ENCODE peak calls at places on chromosome 9, in seven cellular contexts. M is HCT116, U is PC-3, J is GM23248, V is SK-N-SH, F is GM23338, X is hepatocyte. H is an unnamed sample.

GRCh38 chr9:111992523-111992922 is 95.9 kb downstream of the UGCG start:
- DNase-seq in X (no peak), U (peak), J (peak), M (peak), V (no peak), F (no peak), H (no peak)

GRCh38 chr9:110142868-110143866 is 64.8 kb downstream of the C9orf152 start:
- DNase-seq in F (peak), M (no peak), V (peak), J (no peak), X (no peak), U (peak), H (peak)

GRCh38 chr9:8315211-8315610 is 515.6 kb upstream of the DMAC1 start:
- DNase-seq in F (no peak), X (no peak), M (no peak), V (no peak), U (no peak), J (no peak), H (no peak)

GRCh38 chr9:109923371-109923770 is 143.4 kb downstream of the PALM2AKAP2 start:
- DNase-seq in U (peak), M (no peak), F (peak), X (no peak), J (no peak), V (no peak), H (no peak)

GRCh38 chr9:4299006-4299795 is 667 bp downstream of the GLIS3 start:
- DNase-seq in F (peak), X (peak), M (no peak), V (peak), U (peak), J (peak), H (no peak)

GRCh38 chr9:98074119-98074990 is 17.8 kb downstream of the NANS start:
- DNase-seq in X (peak), F (peak), J (peak), M (no peak), U (peak), V (peak), H (peak)

GRCh38 chr9:37575921-37576721 is at the start of gene FBXO10:
- DNase-seq in F (peak), U (peak), X (peak), V (peak), M (no peak), J (peak), H (peak)

GRCh38 chr9:108386859-108387384 is 468.9 kb downstream of the ACTL7B start:
- DNase-seq in F (no peak), J (peak), X (no peak), U (peak), M (no peak), V (no peak), H (no peak)

DNA sequence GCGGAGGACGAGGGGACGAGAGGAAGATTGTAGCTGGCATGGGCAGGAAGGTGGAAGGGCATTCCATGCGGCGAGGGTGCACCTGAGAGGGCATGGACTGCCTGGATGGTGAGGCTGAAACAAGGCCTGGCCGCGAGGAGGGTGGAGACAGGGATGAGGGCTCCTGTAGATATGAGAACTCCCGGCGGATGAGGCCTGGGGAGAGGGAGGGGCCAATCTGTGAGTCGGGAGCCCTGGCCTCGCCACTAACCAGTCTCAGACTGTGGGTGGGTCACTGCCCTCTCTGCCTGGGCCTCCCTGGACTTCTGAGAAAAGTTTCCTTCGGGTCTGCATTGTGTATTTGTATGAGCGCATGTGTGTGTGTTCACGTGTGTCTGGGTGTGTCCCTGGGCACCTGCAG is 55.4 kb downstream of the LMX1B start:
- DNase-seq in F (peak), U (no peak), J (no peak), M (no peak), V (no peak), X (no peak), H (no peak)
- TF ChIP-seq EZH2phosphoT487 in F (no peak), U (no peak), J (no peak), M (no peak), V (no peak), X (no peak), H (no peak)

DNA sequence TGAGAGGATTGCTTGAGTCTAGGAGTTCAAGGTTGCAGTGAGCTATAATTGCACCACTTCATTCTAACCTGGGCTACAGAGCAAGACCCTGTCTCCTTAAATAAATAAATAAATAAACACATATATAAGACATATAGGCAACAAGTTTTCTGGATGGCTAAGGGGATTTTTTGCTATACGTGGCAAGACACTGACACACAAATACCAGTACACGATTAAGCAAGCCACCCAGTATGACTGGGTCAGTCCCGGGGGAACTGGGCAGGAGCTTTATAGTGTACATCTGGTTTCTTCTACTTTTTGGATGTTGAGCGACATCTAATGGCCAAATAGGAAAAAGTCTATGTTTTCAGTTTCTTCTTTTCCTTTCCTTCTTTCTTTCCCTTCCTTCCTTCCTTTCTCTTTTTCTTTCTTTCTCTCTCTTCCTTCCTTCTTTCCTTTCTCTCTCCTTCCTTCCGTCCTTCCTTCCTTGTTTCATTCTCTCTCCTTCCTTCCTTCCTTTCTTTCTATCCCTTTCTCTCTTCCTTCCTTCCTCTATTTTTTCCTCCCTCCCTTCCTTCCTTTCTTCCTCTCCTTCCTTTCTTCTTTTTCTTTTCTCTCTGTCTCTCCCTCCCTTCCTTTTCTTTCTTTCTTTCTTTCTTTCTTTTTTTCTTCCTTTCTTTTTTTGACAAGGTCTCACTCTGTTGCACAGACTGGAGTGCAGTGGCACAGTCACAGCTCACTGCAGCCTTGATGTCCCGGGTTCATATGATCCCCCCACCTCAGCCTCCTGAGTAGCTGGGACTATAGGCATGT is 47.0 kb upstream of the PLIN2 start:
- DNase-seq in J (peak), M (peak), U (peak), F (peak), X (peak), V (peak), H (peak)
- TF ChIP-seq EZH2phosphoT487 in J (no peak), M (no peak), U (no peak), F (no peak), X (no peak), V (no peak), H (no peak)

GRCh38 chr9:79974806-79975422 is 403.1 kb downstream of the TLE4 start:
- DNase-seq in J (no peak), U (no peak), M (no peak), F (peak), V (no peak), X (no peak), H (no peak)

GRCh38 chr9:79977510-79978197 is 405.9 kb downstream of the TLE4 start:
- DNase-seq in F (no peak), X (no peak), J (no peak), U (no peak), M (no peak), V (no peak), H (no peak)

GRCh38 chr9:79973627-79974026 is 401.9 kb downstream of the TLE4 start:
- DNase-seq in M (no peak), V (no peak), F (no peak), U (no peak), J (no peak), X (no peak), H (no peak)

GRCh38 chr9:79975471-79976316 is 403.9 kb downstream of the TLE4 start:
- DNase-seq in F (peak), J (no peak), X (no peak), U (no peak), V (no peak), M (no peak), H (no peak)

DNA sequence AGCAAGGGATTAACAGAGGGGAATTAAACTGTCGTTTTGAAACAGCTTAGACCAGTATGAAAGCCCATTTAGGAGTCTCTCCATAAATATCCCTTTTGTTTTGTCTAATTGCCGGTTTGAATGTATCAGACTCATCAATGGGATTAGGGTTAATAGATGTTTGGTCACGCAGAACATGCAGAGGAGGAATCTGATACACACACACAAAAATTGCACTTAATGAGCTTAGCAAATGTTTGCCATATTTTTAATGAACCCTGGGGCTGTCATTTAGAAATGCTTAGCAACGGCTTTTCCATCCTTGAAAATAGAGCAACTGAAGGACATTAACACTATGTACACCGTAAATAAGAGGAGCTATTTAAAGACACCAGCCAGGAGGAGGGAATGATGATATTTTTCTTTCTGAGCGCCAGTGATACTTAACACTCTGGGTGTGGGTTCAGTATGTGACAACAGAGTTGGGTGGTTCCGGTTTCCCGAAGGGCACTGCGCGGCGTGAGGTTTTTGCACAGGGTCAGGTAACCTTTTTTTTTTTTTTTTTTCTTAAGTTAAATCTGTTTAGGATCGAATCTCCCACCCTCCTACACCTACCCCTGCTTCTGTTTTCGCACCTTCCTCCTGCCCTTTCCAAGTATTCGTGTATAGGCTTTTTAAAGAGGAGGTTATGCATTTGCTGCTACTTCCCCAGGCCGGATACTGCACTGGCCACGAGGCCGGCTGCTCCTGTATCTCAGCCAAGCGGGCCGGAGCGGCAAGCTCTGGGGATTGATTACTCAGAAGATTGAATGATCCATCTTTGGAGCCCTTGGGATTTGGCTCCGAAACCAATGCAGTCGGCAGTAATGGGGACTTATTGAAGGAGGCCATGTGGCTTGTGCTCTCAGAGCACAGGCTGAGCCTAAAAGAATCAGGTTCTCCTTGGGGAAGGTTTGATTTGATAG is 405.0 kb downstream of the TLE4 start:
- DNase-seq in J (no peak), V (no peak), U (no peak), X (no peak), M (no peak), F (no peak), H (no peak)
- TF ChIP-seq EZH2phosphoT487 in J (no peak), V (no peak), U (no peak), X (no peak), M (no peak), F (no peak), H (no peak)

GRCh38 chr9:87783180-87783579 is 57.3 kb downstream of the CTSL start:
- DNase-seq in M (no peak), J (no peak), X (no peak), U (no peak), F (no peak), V (no peak), H (no peak)
- TF ChIP-seq EZH2phosphoT487 in M (no peak), J (no peak), X (no peak), U (no peak), F (no peak), V (no peak), H (no peak)

H was measured in OCI-LY7.